ENCODE peak calls at places on chromosomes 12 and 14, in eight cellular contexts. Z, S, M, K, I, R, H and J are unnamed samples.

GRCh38 chr12:48109424-48109823 is 3.5 kb upstream of the SENP1 start:
- DNase-seq in Z (no peak), S (no peak), M (no peak), K (no peak), I (no peak), R (no peak), H (no peak), J (no peak)

GRCh38 chr14:90660865-90661570 is 155.2 kb downstream of the TTC7B start:
- DNase-seq in Z (no peak), S (no peak), M (no peak), K (peak), I (peak), R (no peak), H (no peak), J (no peak)

GRCh38 chr12:120209851-120210250 is 8.9 kb upstream of the RPLP0 start:
- DNase-seq in Z (no peak), S (no peak), M (no peak), K (no peak), I (no peak), R (no peak), H (no peak), J (no peak)

GRCh38 chr12:111993290-111994150 is 19.4 kb downstream of the TMEM116 start:
- DNase-seq in Z (no peak), S (no peak), M (no peak), K (no peak), I (no peak), R (no peak), H (no peak), J (no peak)

GRCh38 chr14:77607741-77608302 is 8.6 kb downstream of the SPTLC2 start:
- DNase-seq in Z (no peak), S (no peak), M (no peak), K (no peak), I (no peak), R (no peak), H (no peak), J (no peak)

GRCh38 chr14:102262894-102263462 is 42.0 kb downstream of the MOK start:
- DNase-seq in Z (no peak), S (no peak), M (no peak), K (no peak), I (no peak), R (peak), H (no peak), J (no peak)

GRCh38 chr14:33812181-33812580 is 138.7 kb downstream of the EGLN3 start:
- DNase-seq in Z (no peak), S (no peak), M (no peak), K (no peak), I (no peak), R (no peak), H (peak), J (no peak)

GRCh38 chr12:3980504-3981272 is 107.5 kb upstream of the PARP11 start:
- DNase-seq in Z (no peak), S (no peak), M (no peak), K (no peak), I (no peak), R (no peak), H (no peak), J (no peak)

GRCh38 chr14:106578479-106578878 is 1052.1 kb downstream of the TMEM121 start:
- DNase-seq in Z (no peak), S (no peak), M (no peak), K (no peak), I (no peak), R (no peak), H (no peak), J (no peak)

GRCh38 chr14:95121911-95122696 is 35.2 kb downstream of the DICER1 start:
- DNase-seq in Z (no peak), S (no peak), M (no peak), K (no peak), I (no peak), R (no peak), H (no peak), J (no peak)

GRCh38 chr14:105168496-105168978 is at the start of gene JAG2:
- DNase-seq in Z (no peak), S (no peak), M (no peak), K (peak), I (peak), R (no peak), H (no peak), J (no peak)

GRCh38 chr14:100861188-100861936 is 35.4 kb downstream of the MEG3 start:
- DNase-seq in Z (no peak), S (no peak), M (no peak), K (no peak), I (peak), R (peak), H (no peak), J (peak)

GRCh38 chr14:104371031-104371430 is 208.5 kb upstream of the C14orf180 start:
- DNase-seq in Z (no peak), S (no peak), M (no peak), K (no peak), I (peak), R (no peak), H (no peak), J (no peak)

GRCh38 chr14:90572461-90573150 is 175.8 kb downstream of the CALM1 start:
- DNase-seq in Z (no peak), S (no peak), M (no peak), K (no peak), I (no peak), R (no peak), H (no peak), J (no peak)

GRCh38 chr14:21917699-21918436 is 244.2 kb upstream of the OR4E1 start:
- DNase-seq in Z (no peak), S (peak), M (no peak), K (no peak), I (no peak), R (peak), H (peak), J (peak)

GRCh38 chr14:104361101-104361591 is 218.4 kb upstream of the C14orf180 start:
- DNase-seq in Z (no peak), S (no peak), M (no peak), K (no peak), I (peak), R (no peak), H (no peak), J (no peak)

GRCh38 chr12:124073636-124074035 is 100.6 kb downstream of the ZNF664 start:
- DNase-seq in Z (no peak), S (no peak), M (no peak), K (no peak), I (no peak), R (no peak), H (no peak), J (no peak)

GRCh38 chr12:3381059-3382047 is 109.7 kb upstream of the PRMT8 start:
- DNase-seq in Z (no peak), S (peak), M (no peak), K (no peak), I (no peak), R (peak), H (no peak), J (peak)

GRCh38 chr12:32418903-32419519 is 19.7 kb downstream of the FGD4 start:
- DNase-seq in Z (no peak), S (no peak), M (no peak), K (no peak), I (no peak), R (no peak), H (no peak), J (no peak)

DNA sequence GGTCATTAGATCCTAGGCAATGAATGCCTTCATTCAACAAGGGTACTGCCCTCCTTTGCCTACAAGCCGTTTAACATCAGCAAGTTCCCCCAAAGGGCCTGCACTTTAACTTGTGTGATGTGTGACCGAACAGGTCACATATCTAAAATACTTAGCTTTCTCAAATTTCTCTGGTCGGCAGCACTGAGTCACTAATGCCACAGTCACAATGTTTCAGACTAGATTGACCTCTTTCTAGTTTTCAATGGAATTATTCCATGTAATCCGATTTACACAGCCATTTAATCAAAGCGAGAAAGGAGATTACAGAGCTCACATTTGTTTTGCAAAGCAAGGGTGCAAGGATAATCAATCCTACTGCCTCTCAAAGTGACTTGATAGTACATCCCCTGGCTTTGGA is 2.0 kb downstream of the KITLG start:
- DNase-seq in Z (no peak), S (no peak), M (no peak), K (no peak), I (no peak), R (peak), H (no peak), J (peak)
- H3K4me3 ChIP-seq in Z (peak), S (peak), M (peak), K (peak), I (peak), R (peak), H (no peak), J (peak)

DNA sequence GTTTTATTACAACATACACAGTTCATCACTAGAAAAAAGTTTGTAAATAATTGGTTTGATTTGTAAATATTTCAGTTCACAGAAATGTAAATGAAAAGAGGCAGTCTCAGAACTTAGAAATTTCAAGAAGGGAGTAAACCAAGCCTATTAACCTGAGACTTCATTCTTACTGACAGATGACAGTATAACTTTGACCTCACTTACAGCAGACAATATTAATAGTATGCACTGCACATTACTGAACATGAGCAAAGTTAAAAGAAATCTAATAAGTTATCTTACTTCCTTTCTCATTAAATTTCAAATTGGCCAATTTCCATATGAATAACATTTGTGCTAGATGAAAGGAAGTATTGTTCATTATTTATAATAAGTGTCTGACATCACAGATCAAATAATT is 235.8 kb downstream of the SLC6A15 start:
- DNase-seq in Z (no peak), S (no peak), M (no peak), K (no peak), I (no peak), R (no peak), H (no peak), J (no peak)
- H3K4me3 ChIP-seq in Z (no peak), S (no peak), M (no peak), K (no peak), I (no peak), R (no peak), H (no peak), J (no peak)

GRCh38 chr14:35123388-35123703 is 994 bp downstream of the PRORP start:
- DNase-seq in Z (no peak), S (no peak), M (no peak), K (no peak), I (no peak), R (no peak), H (no peak), J (no peak)
- H3K4me3 ChIP-seq in Z (peak), S (peak), M (peak), K (peak), I (peak), R (peak), H (peak), J (peak)

GRCh38 chr12:53234236-53234635 is 2.2 kb upstream of the RARG start:
- DNase-seq in Z (no peak), S (no peak), M (no peak), K (no peak), I (peak), R (no peak), H (peak), J (peak)

GRCh38 chr12:53232641-53233538 is 881 bp upstream of the RARG start:
- DNase-seq in Z (no peak), S (no peak), M (no peak), K (no peak), I (peak), R (no peak), H (peak), J (peak)

GRCh38 chr12:53235164-53235563 is 3.2 kb upstream of the RARG start:
- DNase-seq in Z (no peak), S (no peak), M (no peak), K (no peak), I (no peak), R (no peak), H (no peak), J (peak)

GRCh38 chr12:53231859-53232640 is at the start of gene RARG:
- DNase-seq in Z (peak), S (no peak), M (no peak), K (peak), I (peak), R (no peak), H (peak), J (no peak)

DNA sequence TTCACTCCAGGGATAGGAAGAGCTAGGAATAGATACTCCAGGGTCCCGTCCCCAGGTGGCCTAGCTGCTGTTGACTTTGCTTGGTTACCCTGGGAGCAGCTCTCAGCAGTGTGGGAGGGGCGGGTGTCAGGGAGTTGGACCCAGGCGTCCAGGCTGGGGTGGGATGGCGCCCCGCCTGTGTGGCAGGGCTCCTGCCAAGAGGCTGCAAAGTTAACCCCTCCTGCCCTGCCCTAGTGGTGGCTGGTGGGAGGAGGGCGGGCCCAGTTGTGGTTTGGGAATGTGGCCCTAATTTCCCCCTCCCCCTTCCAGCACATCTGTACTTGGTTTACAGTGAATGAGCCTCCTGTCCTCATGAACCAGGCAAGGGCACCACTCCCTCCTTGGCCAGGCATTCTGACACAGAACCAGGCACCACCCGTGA is 1.7 kb upstream of the RARG start:
- DNase-seq in Z (no peak), S (no peak), M (no peak), K (no peak), I (peak), R (no peak), H (peak), J (no peak)
- H3K4me3 ChIP-seq in Z (peak), S (no peak), M (no peak), K (no peak), I (no peak), R (no peak), H (no peak), J (no peak)

GRCh38 chr12:5458229-5459050 is 26.5 kb downstream of the NTF3 start:
- DNase-seq in Z (no peak), S (no peak), M (no peak), K (no peak), I (no peak), R (no peak), H (no peak), J (no peak)

GRCh38 chr12:5459051-5459782 is 27.3 kb downstream of the NTF3 start:
- DNase-seq in Z (no peak), S (no peak), M (no peak), K (no peak), I (no peak), R (no peak), H (no peak), J (no peak)

GRCh38 chr12:5456025-5456424 is 24.1 kb downstream of the NTF3 start:
- DNase-seq in Z (no peak), S (no peak), M (no peak), K (no peak), I (no peak), R (no peak), H (no peak), J (no peak)

GRCh38 chr12:5453471-5453870 is 21.6 kb downstream of the NTF3 start:
- DNase-seq in Z (no peak), S (no peak), M (no peak), K (no peak), I (no peak), R (no peak), H (no peak), J (no peak)

DNA sequence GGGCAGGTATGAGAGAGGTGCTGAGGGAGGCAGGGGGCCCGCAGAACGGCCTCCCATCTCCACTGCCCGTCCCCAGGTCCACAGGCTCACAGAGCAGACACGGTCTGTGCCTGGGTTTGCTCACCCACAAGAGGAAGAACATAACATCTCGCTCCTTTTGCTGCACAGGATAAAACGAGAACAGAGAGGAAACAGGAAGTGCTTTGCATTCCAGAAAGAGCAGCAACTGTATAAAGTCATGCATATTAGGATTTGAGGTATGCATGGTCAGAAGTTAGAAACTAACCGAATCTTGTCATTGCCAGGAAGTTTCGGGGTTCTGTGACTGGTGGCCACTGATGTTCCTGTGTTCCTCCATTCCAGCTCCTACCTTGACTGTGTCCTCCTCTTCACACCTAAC is 25.0 kb downstream of the NTF3 start:
- DNase-seq in Z (no peak), S (no peak), M (peak), K (no peak), I (no peak), R (peak), H (no peak), J (peak)
- H3K4me3 ChIP-seq in Z (peak), S (no peak), M (no peak), K (no peak), I (no peak), R (no peak), H (no peak), J (no peak)

GRCh38 chr12:46368684-46369083 is 3.9 kb downstream of the SLC38A2 start:
- DNase-seq in Z (no peak), S (no peak), M (no peak), K (no peak), I (no peak), R (no peak), H (no peak), J (no peak)

GRCh38 chr12:46366771-46367170 is 5.8 kb downstream of the SLC38A2 start:
- DNase-seq in Z (no peak), S (no peak), M (no peak), K (no peak), I (no peak), R (no peak), H (no peak), J (no peak)

GRCh38 chr12:46368138-46368537 is 4.4 kb downstream of the SLC38A2 start:
- DNase-seq in Z (no peak), S (no peak), M (no peak), K (no peak), I (no peak), R (no peak), H (no peak), J (no peak)

GRCh38 chr12:46365951-46366379 is 6.6 kb downstream of the SLC38A2 start:
- DNase-seq in Z (no peak), S (no peak), M (no peak), K (no peak), I (no peak), R (peak), H (no peak), J (no peak)

GRCh38 chr12:46367351-46368029 is 5.1 kb downstream of the SLC38A2 start:
- DNase-seq in Z (no peak), S (no peak), M (no peak), K (no peak), I (no peak), R (no peak), H (no peak), J (no peak)
- H3K4me3 ChIP-seq in Z (peak), S (peak), M (peak), K (peak), I (peak), R (peak), H (no peak), J (peak)

GRCh38 chr14:64692189-64692588 is 12.0 kb upstream of the PLEKHG3 start:
- DNase-seq in Z (no peak), S (no peak), M (no peak), K (no peak), I (no peak), R (no peak), H (no peak), J (no peak)
- H3K4me3 ChIP-seq in Z (no peak), S (no peak), M (no peak), K (no peak), I (no peak), R (no peak), H (no peak), J (no peak)

DNA sequence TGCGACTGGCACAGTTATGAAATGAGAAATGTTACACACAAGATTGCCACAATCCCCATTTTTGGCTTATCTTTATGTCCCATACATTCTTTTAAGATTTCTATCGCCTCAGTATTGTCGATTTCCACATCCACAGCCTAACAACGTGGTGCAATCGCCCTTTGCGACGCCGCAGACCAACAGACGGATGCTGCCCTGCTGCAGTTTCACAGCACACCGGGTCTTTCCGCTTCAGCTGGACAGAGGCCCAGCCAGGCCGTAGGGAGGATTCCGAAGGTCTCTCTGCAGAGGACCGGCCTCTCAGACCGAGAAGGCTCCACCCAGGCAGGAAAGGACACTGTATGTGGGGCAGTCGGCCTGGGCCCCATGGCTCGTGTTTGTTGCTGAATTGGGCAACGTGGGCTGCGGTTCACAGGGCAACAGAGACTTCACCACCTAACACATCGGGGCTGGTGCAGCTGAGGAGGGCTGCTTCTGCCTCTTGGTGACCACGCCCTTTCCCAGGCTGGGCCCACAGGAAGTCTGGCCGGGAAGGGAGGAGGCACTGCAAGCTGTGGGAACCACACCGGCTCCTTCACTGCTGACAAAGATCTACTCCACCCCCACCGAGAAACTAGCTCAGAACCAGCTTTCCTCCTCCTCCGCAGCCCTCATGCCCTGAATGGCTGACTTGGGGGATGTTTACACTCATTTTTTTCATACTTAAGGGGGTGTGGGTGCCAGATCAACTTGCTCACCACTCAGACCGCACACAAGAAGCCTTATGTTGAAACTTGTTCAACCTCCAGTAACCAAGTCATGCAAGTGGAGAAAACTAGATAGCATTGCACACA is 32.9 kb upstream of the MDM1 start:
- DNase-seq in Z (peak), S (peak), M (peak), K (peak), I (peak), R (peak), H (peak), J (peak)
- H3K4me3 ChIP-seq in Z (peak), S (peak), M (peak), K (peak), I (peak), R (peak), H (peak), J (peak)

DNA sequence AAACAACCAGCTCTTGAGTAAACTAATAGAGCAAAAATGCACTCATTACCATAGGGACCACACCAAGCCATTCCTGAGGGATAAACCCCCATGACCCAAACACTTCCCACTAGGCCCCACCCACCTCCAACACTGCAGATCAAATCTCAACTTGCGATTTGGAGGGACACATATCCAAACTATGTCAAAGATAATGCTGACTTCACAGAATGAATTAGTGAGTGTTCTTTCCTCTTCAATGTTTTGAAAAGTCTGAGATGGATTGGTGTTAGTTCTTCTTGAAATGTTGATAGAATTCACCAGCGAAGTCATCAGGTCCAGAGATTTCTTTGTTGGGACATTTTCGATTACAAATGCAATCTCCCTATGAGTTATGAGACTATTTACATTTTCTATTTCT is 16.6 kb downstream of the TFCP2 start:
- DNase-seq in Z (no peak), S (no peak), M (no peak), K (no peak), I (no peak), R (no peak), H (no peak), J (no peak)
- H3K4me3 ChIP-seq in Z (no peak), S (no peak), M (no peak), K (no peak), I (no peak), R (no peak), H (no peak), J (no peak)